ENCODE peak calls at places on chromosomes 5 and 9, in six cellular contexts. S, Q, B, M, N and U are unnamed samples.

GRCh38 chr5:173866249-173867172 is 21.6 kb upstream of the CPEB4 start:
- ATAC-seq in S (peak), Q (peak), M (no peak), B (no peak), N (no peak), U (peak)

GRCh38 chr9:72635197-72635596 is 113.8 kb downstream of the TMC1 start:
- ATAC-seq in Q (no peak), M (no peak), S (no peak), B (no peak), N (peak), U (no peak)

GRCh38 chr5:166342330-166342891 is 1949.0 kb upstream of the WWC1 start:
- ATAC-seq in N (no peak), Q (no peak), M (no peak), B (no peak), S (no peak), U (no peak)

GRCh38 chr9:83296123-83296522 is 233.2 kb upstream of the RASEF start:
- ATAC-seq in B (no peak), M (no peak), Q (no peak), N (peak), S (no peak), U (no peak)

GRCh38 chr5:128060644-128061388 is 22.8 kb upstream of the SLC12A2 start:
- ATAC-seq in Q (no peak), M (no peak), S (no peak), N (no peak), B (no peak), U (no peak)

GRCh38 chr9:91421987-91422765 is 1.5 kb downstream of the NFIL3 start:
- ATAC-seq in S (no peak), M (no peak), B (no peak), N (no peak), Q (no peak), U (no peak)

GRCh38 chr9:109857337-109857736 is 77.3 kb downstream of the PALM2AKAP2 start:
- ATAC-seq in B (no peak), S (no peak), N (no peak), M (no peak), Q (no peak), U (no peak)

GRCh38 chr5:176843673-176844072 is 33.3 kb downstream of the UNC5A start:
- ATAC-seq in S (no peak), M (no peak), N (no peak), B (no peak), Q (no peak), U (no peak)

GRCh38 chr9:89690334-89690912 is 85.6 kb downstream of the GADD45G start:
- ATAC-seq in N (peak), Q (no peak), S (no peak), M (no peak), B (no peak), U (no peak)

GRCh38 chr9:13279284-13280162 is at the start of gene MPDZ:
- ATAC-seq in S (peak), B (peak), Q (peak), N (no peak), M (peak), U (peak)

GRCh38 chr5:59565551-59565950 is 328.0 kb downstream of the PDE4D start:
- ATAC-seq in M (no peak), S (no peak), N (no peak), Q (no peak), B (peak), U (no peak)

GRCh38 chr5:9350301-9350797 is 195.5 kb downstream of the SEMA5A start:
- ATAC-seq in S (no peak), M (no peak), N (no peak), Q (peak), B (no peak), U (peak)

GRCh38 chr9:71524446-71524845 is 243.9 kb downstream of the CEMIP2 start:
- ATAC-seq in S (no peak), M (no peak), B (no peak), Q (no peak), N (no peak), U (no peak)

GRCh38 chr5:107285772-107286171 is 385.0 kb downstream of the EFNA5 start:
- ATAC-seq in Q (no peak), S (no peak), M (no peak), B (no peak), N (peak), U (no peak)

GRCh38 chr5:165642366-165642765 is 2136.9 kb downstream of the MAT2B start:
- ATAC-seq in S (no peak), N (no peak), M (no peak), Q (no peak), B (no peak), U (no peak)

DNA sequence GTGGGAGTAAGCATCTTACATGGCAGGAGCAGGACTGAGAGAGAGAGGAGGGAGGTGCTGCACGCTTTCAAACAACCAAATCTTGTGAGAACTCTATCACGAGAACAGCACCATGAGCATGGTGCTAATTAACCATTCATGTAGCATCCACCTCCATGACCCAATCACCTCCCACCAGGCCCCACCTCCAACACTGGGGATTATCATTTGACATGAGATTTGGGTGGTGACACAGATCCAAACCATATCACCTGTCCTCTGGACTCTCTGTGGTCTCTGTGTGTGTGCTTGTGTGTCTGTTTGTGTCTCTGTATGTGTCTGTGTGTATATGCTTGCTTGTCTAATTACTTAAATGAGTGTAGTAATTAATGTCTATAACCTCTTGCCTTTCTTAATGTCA is 31.1 kb downstream of the SEC61B start:
- ATAC-seq in S (no peak), M (no peak), N (peak), B (no peak), Q (no peak), U (no peak)
- TF ChIP-seq POLR2A in S (no peak), M (no peak), N (no peak), B (no peak), Q (no peak), U (no peak)

GRCh38 chr9:133238851-133239532 is 29.9 kb upstream of the OBP2B start:
- ATAC-seq in S (peak), M (peak), N (peak), Q (peak), B (peak), U (peak)
- TF ChIP-seq POLR2A in S (no peak), M (no peak), N (no peak), Q (no peak), B (no peak), U (no peak)

DNA sequence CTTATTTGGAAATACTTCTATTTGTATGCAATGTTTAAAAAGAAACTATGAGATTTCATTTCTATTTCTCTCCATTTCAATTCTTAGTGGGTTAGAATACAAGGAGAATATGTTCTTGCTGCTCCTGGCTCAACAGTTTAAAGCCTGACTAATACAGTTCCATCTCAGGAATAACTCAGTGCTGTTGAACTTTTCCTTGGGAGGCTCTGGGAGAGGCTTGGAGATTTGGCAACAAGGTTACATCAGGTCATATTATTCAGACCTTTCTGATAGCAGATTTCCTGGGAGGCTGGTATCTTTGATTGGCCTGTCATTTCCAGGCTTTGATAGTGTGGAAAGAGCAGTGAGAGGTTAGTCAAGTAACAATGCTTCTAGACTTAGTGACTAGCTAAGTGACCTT is 481.7 kb upstream of the KLF4 start:
- ATAC-seq in Q (peak), N (no peak), M (no peak), B (no peak), S (no peak), U (peak)
- TF ChIP-seq POLR2A in Q (no peak), N (no peak), M (no peak), B (no peak), S (no peak), U (no peak)

GRCh38 chr5:150401076-150401375 is 11.7 kb downstream of the CD74 start:
- ATAC-seq in S (peak), Q (no peak), M (no peak), N (peak), B (no peak), U (no peak)

GRCh38 chr5:150400327-150401075 is 12.2 kb downstream of the CD74 start:
- ATAC-seq in Q (no peak), S (no peak), B (no peak), N (peak), M (no peak), U (no peak)

GRCh38 chr5:150398432-150399157 is 14.1 kb downstream of the CD74 start:
- ATAC-seq in Q (peak), B (peak), S (peak), N (peak), M (peak), U (peak)

GRCh38 chr5:150399158-150400019 is 13.3 kb downstream of the CD74 start:
- ATAC-seq in S (no peak), M (no peak), Q (peak), N (peak), B (no peak), U (no peak)

DNA sequence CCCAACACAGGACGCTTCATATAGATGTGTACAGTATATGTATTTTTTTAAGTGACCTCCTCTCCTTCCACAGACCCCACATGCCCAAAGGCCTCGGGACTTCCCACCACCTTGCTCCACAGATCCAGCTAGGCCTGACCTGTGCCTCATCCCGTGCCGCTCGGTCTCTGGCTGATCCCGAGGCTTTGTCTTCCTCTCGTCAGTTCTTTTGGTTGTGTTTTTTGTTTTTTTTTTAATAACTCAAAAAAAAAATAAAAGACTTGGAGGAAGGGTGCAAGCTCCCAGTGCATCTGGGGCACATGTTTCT is 12.7 kb downstream of the CD74 start:
- ATAC-seq in N (peak), B (no peak), Q (no peak), S (no peak), M (no peak), U (no peak)
- TF ChIP-seq POLR2A in N (no peak), B (no peak), Q (no peak), S (no peak), M (no peak), U (no peak)

GRCh38 chr9:84542554-84542953 is 127.0 kb upstream of the NTRK2 start:
- ATAC-seq in N (no peak), Q (no peak), B (no peak), M (no peak), S (peak), U (no peak)

GRCh38 chr9:84538879-84539278 is 130.7 kb upstream of the NTRK2 start:
- ATAC-seq in B (no peak), S (no peak), Q (no peak), M (no peak), N (no peak), U (no peak)
- TF ChIP-seq POLR2A in B (no peak), S (no peak), Q (no peak), M (no peak), N (no peak), U (no peak)

GRCh38 chr9:130780865-130781504 is 54.1 kb upstream of the ABL1 start:
- ATAC-seq in Q (peak), M (no peak), B (peak), S (peak), N (no peak), U (peak)
- TF ChIP-seq POLR2A in Q (peak), M (no peak), B (no peak), S (no peak), N (no peak), U (peak)